ENCODE peak calls at places on chromosomes 16 and 17, in ten cellular contexts. One of them, this sample, is unnamed. For H3K36me3 and H3K4me1, the result is how much of the 10 kb centered on the place peaks cover.

GRCh38 chr17:17819561-17819995 is 17.2 kb downstream of the SREBF1 start:
- DNase-seq in hepatocyte: peak
- DNase-seq in endothelial cell of umbilical vein: peak
- DNase-seq in PC-9: peak
- DNase-seq in colonic mucosa: peak
- DNase-seq in astrocyte: peak
- DNase-seq in heart right ventricle: peak
- DNase-seq in cardiac muscle cell: no peak
- DNase-seq in ovary: no peak
- DNase-seq in CD4-positive, alpha-beta memory T cell: peak
- DNase-seq in this sample: peak

GRCh38 chr16:62280556-62280955 is 244.3 kb upstream of the CDH8 start:
- DNase-seq in astrocyte: no peak
- DNase-seq in colonic mucosa: no peak
- DNase-seq in endothelial cell of umbilical vein: no peak
- DNase-seq in heart right ventricle: no peak
- DNase-seq in CD4-positive, alpha-beta memory T cell: no peak
- DNase-seq in hepatocyte: no peak
- DNase-seq in PC-9: no peak
- DNase-seq in ovary: no peak
- DNase-seq in cardiac muscle cell: peak
- DNase-seq in this sample: no peak

GRCh38 chr17:2800367-2800766 is 4.1 kb downstream of the RAP1GAP2 start:
- DNase-seq in heart right ventricle: no peak
- DNase-seq in colonic mucosa: no peak
- DNase-seq in endothelial cell of umbilical vein: no peak
- DNase-seq in cardiac muscle cell: no peak
- DNase-seq in PC-9: no peak
- DNase-seq in astrocyte: no peak
- DNase-seq in CD4-positive, alpha-beta memory T cell: no peak
- DNase-seq in hepatocyte: no peak
- DNase-seq in ovary: no peak
- DNase-seq in this sample: no peak

GRCh38 chr17:79039171-79039570 is 15.2 kb downstream of the C1QTNF1 start:
- DNase-seq in heart right ventricle: no peak
- DNase-seq in hepatocyte: no peak
- DNase-seq in cardiac muscle cell: no peak
- DNase-seq in astrocyte: no peak
- DNase-seq in CD4-positive, alpha-beta memory T cell: no peak
- DNase-seq in PC-9: no peak
- DNase-seq in endothelial cell of umbilical vein: no peak
- DNase-seq in ovary: peak
- DNase-seq in colonic mucosa: no peak
- DNase-seq in this sample: no peak

GRCh38 chr17:32566303-32566702 is 79.5 kb downstream of the CDK5R1 start:
- DNase-seq in endothelial cell of umbilical vein: no peak
- DNase-seq in heart right ventricle: no peak
- DNase-seq in hepatocyte: no peak
- DNase-seq in colonic mucosa: no peak
- DNase-seq in PC-9: no peak
- DNase-seq in CD4-positive, alpha-beta memory T cell: no peak
- DNase-seq in cardiac muscle cell: no peak
- DNase-seq in ovary: no peak
- DNase-seq in astrocyte: no peak
- DNase-seq in this sample: no peak

GRCh38 chr17:57091186-57091618 is 6.2 kb downstream of the AKAP1 start:
- DNase-seq in hepatocyte: no peak
- DNase-seq in PC-9: no peak
- DNase-seq in heart right ventricle: peak
- DNase-seq in CD4-positive, alpha-beta memory T cell: no peak
- DNase-seq in colonic mucosa: no peak
- DNase-seq in cardiac muscle cell: peak
- DNase-seq in endothelial cell of umbilical vein: no peak
- DNase-seq in ovary: no peak
- DNase-seq in astrocyte: no peak
- DNase-seq in this sample: no peak

GRCh38 chr16:84052071-84052622 is 9.6 kb upstream of the SLC38A8 start:
- DNase-seq in endothelial cell of umbilical vein: no peak
- DNase-seq in PC-9: no peak
- DNase-seq in hepatocyte: no peak
- DNase-seq in colonic mucosa: no peak
- DNase-seq in CD4-positive, alpha-beta memory T cell: no peak
- DNase-seq in cardiac muscle cell: no peak
- DNase-seq in heart right ventricle: no peak
- DNase-seq in astrocyte: no peak
- DNase-seq in ovary: peak
- DNase-seq in this sample: no peak

GRCh38 chr17:61412860-61413653 is 13.4 kb downstream of the TBX2 start:
- DNase-seq in endothelial cell of umbilical vein: no peak
- DNase-seq in CD4-positive, alpha-beta memory T cell: no peak
- DNase-seq in heart right ventricle: no peak
- DNase-seq in astrocyte: no peak
- DNase-seq in cardiac muscle cell: peak
- DNase-seq in ovary: no peak
- DNase-seq in hepatocyte: peak
- DNase-seq in PC-9: no peak
- DNase-seq in colonic mucosa: peak
- DNase-seq in this sample: no peak

GRCh38 chr17:48374650-48375230 is 55.3 kb downstream of the SKAP1 start:
- DNase-seq in CD4-positive, alpha-beta memory T cell: peak
- DNase-seq in PC-9: no peak
- DNase-seq in astrocyte: no peak
- DNase-seq in ovary: no peak
- DNase-seq in hepatocyte: peak
- DNase-seq in colonic mucosa: peak
- DNase-seq in heart right ventricle: no peak
- DNase-seq in cardiac muscle cell: peak
- DNase-seq in endothelial cell of umbilical vein: peak
- DNase-seq in this sample: peak

GRCh38 chr16:81163671-81164070 is 67.5 kb upstream of the GCSH start:
- DNase-seq in heart right ventricle: no peak
- DNase-seq in CD4-positive, alpha-beta memory T cell: no peak
- DNase-seq in hepatocyte: peak
- DNase-seq in endothelial cell of umbilical vein: no peak
- DNase-seq in cardiac muscle cell: peak
- DNase-seq in PC-9: no peak
- DNase-seq in ovary: no peak
- DNase-seq in colonic mucosa: no peak
- DNase-seq in astrocyte: no peak
- DNase-seq in this sample: no peak

GRCh38 chr17:1412185-1413110 is 12.4 kb upstream of the YWHAE start:
- DNase-seq in colonic mucosa: no peak
- DNase-seq in hepatocyte: peak
- DNase-seq in CD4-positive, alpha-beta memory T cell: no peak
- DNase-seq in heart right ventricle: no peak
- DNase-seq in ovary: no peak
- DNase-seq in endothelial cell of umbilical vein: no peak
- DNase-seq in astrocyte: no peak
- DNase-seq in PC-9: no peak
- DNase-seq in cardiac muscle cell: no peak
- DNase-seq in this sample: no peak

GRCh38 chr17:2564876-2565275 is 28.6 kb upstream of the PAFAH1B1 start:
- DNase-seq in PC-9: peak
- DNase-seq in colonic mucosa: peak
- DNase-seq in CD4-positive, alpha-beta memory T cell: no peak
- DNase-seq in cardiac muscle cell: no peak
- DNase-seq in astrocyte: peak
- DNase-seq in endothelial cell of umbilical vein: no peak
- DNase-seq in hepatocyte: peak
- DNase-seq in heart right ventricle: no peak
- DNase-seq in ovary: no peak
- DNase-seq in this sample: no peak

GRCh38 chr16:80314042-80314441 is 226.8 kb upstream of the DYNLRB2 start:
- DNase-seq in colonic mucosa: no peak
- DNase-seq in PC-9: no peak
- DNase-seq in CD4-positive, alpha-beta memory T cell: no peak
- DNase-seq in hepatocyte: no peak
- DNase-seq in heart right ventricle: no peak
- DNase-seq in ovary: no peak
- DNase-seq in astrocyte: no peak
- DNase-seq in endothelial cell of umbilical vein: peak
- DNase-seq in cardiac muscle cell: no peak
- DNase-seq in this sample: no peak

GRCh38 chr16:31177136-31177535 is 2.8 kb upstream of the FUS start:
- DNase-seq in CD4-positive, alpha-beta memory T cell: peak
- DNase-seq in hepatocyte: no peak
- DNase-seq in colonic mucosa: no peak
- DNase-seq in astrocyte: peak
- DNase-seq in heart right ventricle: no peak
- DNase-seq in endothelial cell of umbilical vein: no peak
- DNase-seq in cardiac muscle cell: no peak
- DNase-seq in PC-9: no peak
- DNase-seq in ovary: no peak
- DNase-seq in this sample: peak

GRCh38 chr17:51169340-51169739 is 3.1 kb downstream of the NME2 start:
- DNase-seq in endothelial cell of umbilical vein: no peak
- DNase-seq in astrocyte: no peak
- DNase-seq in heart right ventricle: no peak
- DNase-seq in hepatocyte: no peak
- DNase-seq in ovary: no peak
- DNase-seq in colonic mucosa: no peak
- DNase-seq in PC-9: no peak
- DNase-seq in CD4-positive, alpha-beta memory T cell: no peak
- DNase-seq in cardiac muscle cell: no peak
- DNase-seq in this sample: no peak
- H3K36me3 ChIP-seq in endothelial cell of umbilical vein: under half
- H3K36me3 ChIP-seq in astrocyte: under half
- H3K36me3 ChIP-seq in heart right ventricle: half or more
- H3K36me3 ChIP-seq in hepatocyte: under half
- H3K36me3 ChIP-seq in ovary: under half
- H3K36me3 ChIP-seq in colonic mucosa: under half
- H3K36me3 ChIP-seq in PC-9: under half
- H3K36me3 ChIP-seq in CD4-positive, alpha-beta memory T cell: under half
- H3K36me3 ChIP-seq in cardiac muscle cell: under half
- H3K36me3 ChIP-seq in this sample: under half

DNA sequence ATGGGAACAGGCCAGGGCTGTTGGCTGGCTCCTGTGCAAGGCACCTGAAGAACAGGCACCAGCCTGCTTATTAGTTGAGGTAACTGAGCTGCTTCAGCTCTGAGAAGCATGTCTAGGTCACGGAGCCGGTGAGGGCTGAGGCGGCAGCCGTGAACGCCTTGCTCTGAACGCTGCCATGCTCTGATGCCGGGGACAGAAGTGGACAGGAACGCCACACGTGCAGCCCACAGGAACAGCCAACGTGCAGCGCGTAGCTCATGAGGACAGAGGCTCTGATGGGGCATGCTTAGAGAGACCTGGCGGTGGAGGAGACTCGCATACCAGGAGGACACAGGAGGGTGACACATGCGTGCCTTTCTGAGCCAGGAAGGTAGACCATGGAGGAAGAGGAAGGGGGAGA is 25.6 kb downstream of the USP22 start:
- DNase-seq in PC-9: no peak
- DNase-seq in heart right ventricle: no peak
- DNase-seq in endothelial cell of umbilical vein: no peak
- DNase-seq in colonic mucosa: no peak
- DNase-seq in ovary: no peak
- DNase-seq in astrocyte: no peak
- DNase-seq in CD4-positive, alpha-beta memory T cell: no peak
- DNase-seq in cardiac muscle cell: no peak
- DNase-seq in hepatocyte: no peak
- DNase-seq in this sample: no peak
- H3K4me1 ChIP-seq in PC-9: under half
- H3K4me1 ChIP-seq in heart right ventricle: under half
- H3K4me1 ChIP-seq in endothelial cell of umbilical vein: under half
- H3K4me1 ChIP-seq in colonic mucosa: under half
- H3K4me1 ChIP-seq in ovary: under half
- H3K4me1 ChIP-seq in astrocyte: under half
- H3K4me1 ChIP-seq in CD4-positive, alpha-beta memory T cell: under half
- H3K4me1 ChIP-seq in cardiac muscle cell: under half
- H3K4me1 ChIP-seq in hepatocyte: under half
- H3K4me1 ChIP-seq in this sample: under half

GRCh38 chr16:2317231-2318020 is 23.1 kb downstream of the ABCA3 start:
- DNase-seq in CD4-positive, alpha-beta memory T cell: no peak
- DNase-seq in astrocyte: no peak
- DNase-seq in endothelial cell of umbilical vein: no peak
- DNase-seq in colonic mucosa: no peak
- DNase-seq in PC-9: no peak
- DNase-seq in hepatocyte: no peak
- DNase-seq in heart right ventricle: no peak
- DNase-seq in cardiac muscle cell: no peak
- DNase-seq in ovary: no peak
- DNase-seq in this sample: no peak

GRCh38 chr16:2324296-2324859 is 16.1 kb downstream of the ABCA3 start:
- DNase-seq in hepatocyte: no peak
- DNase-seq in astrocyte: no peak
- DNase-seq in cardiac muscle cell: no peak
- DNase-seq in heart right ventricle: no peak
- DNase-seq in endothelial cell of umbilical vein: no peak
- DNase-seq in PC-9: no peak
- DNase-seq in ovary: no peak
- DNase-seq in CD4-positive, alpha-beta memory T cell: no peak
- DNase-seq in colonic mucosa: no peak
- DNase-seq in this sample: no peak

GRCh38 chr16:2323701-2324100 is 16.8 kb downstream of the ABCA3 start:
- DNase-seq in hepatocyte: no peak
- DNase-seq in colonic mucosa: no peak
- DNase-seq in PC-9: no peak
- DNase-seq in cardiac muscle cell: no peak
- DNase-seq in ovary: no peak
- DNase-seq in heart right ventricle: no peak
- DNase-seq in endothelial cell of umbilical vein: no peak
- DNase-seq in CD4-positive, alpha-beta memory T cell: no peak
- DNase-seq in astrocyte: no peak
- DNase-seq in this sample: no peak

GRCh38 chr16:2325181-2325580 is 15.3 kb downstream of the ABCA3 start:
- DNase-seq in astrocyte: no peak
- DNase-seq in hepatocyte: no peak
- DNase-seq in PC-9: no peak
- DNase-seq in ovary: no peak
- DNase-seq in CD4-positive, alpha-beta memory T cell: no peak
- DNase-seq in cardiac muscle cell: no peak
- DNase-seq in heart right ventricle: no peak
- DNase-seq in colonic mucosa: no peak
- DNase-seq in endothelial cell of umbilical vein: no peak
- DNase-seq in this sample: no peak

DNA sequence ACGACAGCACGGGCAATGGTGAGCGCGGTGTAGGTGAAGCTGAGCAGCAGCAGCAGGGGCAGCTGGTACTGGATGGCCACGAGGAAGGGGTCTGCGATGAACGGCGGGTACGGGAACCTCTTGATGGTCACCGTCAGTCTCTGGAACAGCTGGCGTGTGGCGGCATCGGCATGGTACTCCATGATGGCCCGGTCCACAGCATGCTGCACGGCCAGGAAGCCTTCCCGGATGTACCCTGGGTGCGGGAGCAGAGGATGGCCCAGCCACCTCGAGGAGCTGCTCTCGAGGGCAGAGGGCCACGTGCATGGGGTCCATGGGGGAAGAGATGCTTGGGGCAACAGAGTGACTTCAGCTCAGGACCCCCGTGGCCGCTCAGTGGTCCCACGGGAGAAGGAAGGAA is 20.9 kb downstream of the ABCA3 start:
- DNase-seq in astrocyte: no peak
- DNase-seq in endothelial cell of umbilical vein: no peak
- DNase-seq in hepatocyte: no peak
- DNase-seq in CD4-positive, alpha-beta memory T cell: no peak
- DNase-seq in colonic mucosa: no peak
- DNase-seq in heart right ventricle: no peak
- DNase-seq in cardiac muscle cell: no peak
- DNase-seq in PC-9: no peak
- DNase-seq in ovary: no peak
- DNase-seq in this sample: no peak
- H3K27ac ChIP-seq in astrocyte: no peak
- H3K27ac ChIP-seq in endothelial cell of umbilical vein: no peak
- H3K27ac ChIP-seq in hepatocyte: no peak
- H3K27ac ChIP-seq in CD4-positive, alpha-beta memory T cell: no peak
- H3K27ac ChIP-seq in colonic mucosa: no peak
- H3K27ac ChIP-seq in heart right ventricle: no peak
- H3K27ac ChIP-seq in cardiac muscle cell: no peak
- H3K27ac ChIP-seq in PC-9: no peak
- H3K27ac ChIP-seq in ovary: no peak
- H3K27ac ChIP-seq in this sample: no peak

GRCh38 chr16:57165923-57166322 is 19.9 kb downstream of the PSME3IP1 start:
- DNase-seq in CD4-positive, alpha-beta memory T cell: no peak
- DNase-seq in ovary: no peak
- DNase-seq in endothelial cell of umbilical vein: no peak
- DNase-seq in astrocyte: peak
- DNase-seq in colonic mucosa: no peak
- DNase-seq in heart right ventricle: no peak
- DNase-seq in hepatocyte: no peak
- DNase-seq in cardiac muscle cell: no peak
- DNase-seq in PC-9: no peak
- DNase-seq in this sample: no peak
- H3K36me3 ChIP-seq in CD4-positive, alpha-beta memory T cell: under half
- H3K36me3 ChIP-seq in ovary: under half
- H3K36me3 ChIP-seq in endothelial cell of umbilical vein: under half
- H3K36me3 ChIP-seq in astrocyte: under half
- H3K36me3 ChIP-seq in colonic mucosa: under half
- H3K36me3 ChIP-seq in heart right ventricle: half or more
- H3K36me3 ChIP-seq in hepatocyte: under half
- H3K36me3 ChIP-seq in cardiac muscle cell: under half
- H3K36me3 ChIP-seq in PC-9: under half
- H3K36me3 ChIP-seq in this sample: half or more